ENCODE peak calls at places on chromosomes 12 and 14, in nine cellular contexts. S, T, U, L, G, W, A, X and C are unnamed samples.

GRCh38 chr14:77011226-77011762 is 17.2 kb downstream of the IRF2BPL start:
- DNase-seq in S (peak; percentile 25), T (no peak), U (no peak), L (peak; percentile 43), G (no peak), W (no peak), A (no peak), X (no peak), C (no peak)

GRCh38 chr12:71299541-71300376 is 139.8 kb upstream of the LGR5 start:
- DNase-seq in S (no peak), T (no peak), U (no peak), L (no peak), G (no peak), W (no peak), A (no peak), X (no peak), C (no peak)

GRCh38 chr12:91588874-91589454 is 406.3 kb upstream of the DCN start:
- DNase-seq in S (no peak), T (no peak), U (no peak), L (no peak), G (no peak), W (no peak), A (no peak), X (no peak), C (no peak)

GRCh38 chr12:94101902-94102660 is 46.3 kb upstream of the PLXNC1 start:
- DNase-seq in S (peak; percentile 85), T (peak; percentile 96), U (peak; percentile 81), L (peak; percentile 86), G (peak; percentile 60), W (peak; percentile 75), A (peak; percentile 84), X (peak; percentile 83), C (peak; percentile 73)

GRCh38 chr12:100565987-100566545 is 7.4 kb upstream of the GAS2L3 start:
- DNase-seq in S (no peak), T (no peak), U (no peak), L (no peak), G (no peak), W (no peak), A (no peak), X (no peak), C (no peak)

GRCh38 chr12:23954332-23954731 is 4.9 kb upstream of the SOX5 start:
- DNase-seq in S (no peak), T (no peak), U (no peak), L (no peak), G (no peak), W (no peak), A (no peak), X (no peak), C (no peak)

GRCh38 chr14:25237845-25238244 is 187.9 kb upstream of the STXBP6 start:
- DNase-seq in S (no peak), T (peak; percentile 51), U (no peak), L (no peak), G (no peak), W (no peak), A (no peak), X (peak; percentile 37), C (no peak)

GRCh38 chr12:120991965-120992364 is 13.6 kb downstream of the HNF1A start:
- DNase-seq in S (no peak), T (no peak), U (no peak), L (no peak), G (no peak), W (no peak), A (no peak), X (no peak), C (no peak)

GRCh38 chr12:122984612-122985358 is 4.3 kb downstream of the ARL6IP4 start:
- DNase-seq in S (no peak), T (no peak), U (no peak), L (no peak), G (no peak), W (peak; percentile 44), A (no peak), X (no peak), C (no peak)

GRCh38 chr14:99128185-99128584 is 143.8 kb downstream of the BCL11B start:
- DNase-seq in S (no peak), T (no peak), U (no peak), L (no peak), G (no peak), W (no peak), A (no peak), X (no peak), C (no peak)

GRCh38 chr14:24377660-24378059 is 9.7 kb downstream of the NFATC4 start:
- DNase-seq in S (no peak), T (no peak), U (no peak), L (no peak), G (no peak), W (no peak), A (no peak), X (no peak), C (no peak)

GRCh38 chr14:105944632-105945610 is 418.5 kb downstream of the TMEM121 start:
- DNase-seq in S (peak; percentile 75), T (peak; percentile 9), U (peak; percentile 72), L (peak; percentile 64), G (peak; percentile 53), W (peak; percentile 72), A (no peak), X (no peak), C (peak; percentile 58)

GRCh38 chr14:102157346-102157745 is 17.6 kb downstream of the WDR20 start:
- DNase-seq in S (no peak), T (no peak), U (no peak), L (no peak), G (no peak), W (no peak), A (no peak), X (no peak), C (no peak)

GRCh38 chr14:74462993-74463392 is 30.1 kb downstream of the NPC2 start:
- DNase-seq in S (no peak), T (no peak), U (no peak), L (no peak), G (no peak), W (no peak), A (no peak), X (no peak), C (no peak)

GRCh38 chr14:93430889-93431670 is at the start of gene UNC79:
- DNase-seq in S (peak; percentile 89), T (peak; percentile 40), U (no peak), L (no peak), G (no peak), W (peak; percentile 80), A (no peak), X (peak; percentile 85), C (no peak)

GRCh38 chr14:93090826-93091583 is 24.7 kb downstream of the ITPK1 start:
- DNase-seq in S (no peak), T (peak; percentile 28), U (no peak), L (no peak), G (no peak), W (no peak), A (no peak), X (no peak), C (no peak)

GRCh38 chr12:53978477-53979356 is 4.0 kb upstream of the HOTAIR start:
- DNase-seq in S (no peak), T (no peak), U (no peak), L (no peak), G (no peak), W (no peak), A (no peak), X (no peak), C (no peak)

GRCh38 chr14:64838656-64839055 is 41.1 kb downstream of the SPTB start:
- DNase-seq in S (no peak), T (no peak), U (no peak), L (no peak), G (no peak), W (no peak), A (no peak), X (no peak), C (no peak)

GRCh38 chr12:57237952-57238853 is 8.7 kb downstream of the SHMT2 start:
- DNase-seq in S (peak; percentile 51), T (peak; percentile 58), U (no peak), L (peak; percentile 34), G (no peak), W (no peak), A (no peak), X (no peak), C (no peak)

GRCh38 chr14:52012635-52013034 is 23.3 kb downstream of the RTRAF start:
- DNase-seq in S (no peak), T (peak; percentile 42), U (no peak), L (no peak), G (no peak), W (no peak), A (no peak), X (no peak), C (no peak)

GRCh38 chr14:100142073-100143040 is 17.1 kb downstream of the DEGS2 start:
- DNase-seq in S (peak; percentile 21), T (no peak), U (no peak), L (no peak), G (no peak), W (peak; percentile 72), A (no peak), X (no peak), C (no peak)

GRCh38 chr12:24562761-24563392 is 386.0 kb downstream of the BCAT1 start:
- DNase-seq in S (no peak), T (peak; percentile 40), U (no peak), L (no peak), G (no peak), W (no peak), A (no peak), X (peak; percentile 75), C (no peak)

GRCh38 chr12:32896438-32897275 is at the start of gene PKP2:
- DNase-seq in S (peak; percentile 96), T (peak; percentile 21), U (no peak), L (no peak), G (peak; percentile 1), W (peak; percentile 90), A (no peak), X (peak; percentile 86), C (no peak)

GRCh38 chr12:114265036-114265435 is 140.9 kb downstream of the TBX5 start:
- DNase-seq in S (no peak), T (peak; percentile 50), U (no peak), L (no peak), G (no peak), W (no peak), A (no peak), X (no peak), C (no peak)

GRCh38 chr12:119036878-119037493 is 55.6 kb downstream of the SRRM4 start:
- DNase-seq in S (peak; percentile 38), T (peak; percentile 51), U (no peak), L (no peak), G (no peak), W (no peak), A (no peak), X (peak; percentile 64), C (no peak)

GRCh38 chr14:75572104-75572503 is 6.3 kb upstream of the FLVCR2 start:
- DNase-seq in S (no peak), T (no peak), U (no peak), L (no peak), G (no peak), W (no peak), A (no peak), X (no peak), C (no peak)

GRCh38 chr14:25090281-25090680 is 40.3 kb upstream of the STXBP6 start:
- DNase-seq in S (no peak), T (peak; percentile 5), U (no peak), L (no peak), G (no peak), W (no peak), A (no peak), X (no peak), C (no peak)

GRCh38 chr14:104158827-104159798 is 20.7 kb downstream of the KIF26A start:
- DNase-seq in S (no peak), T (no peak), U (no peak), L (no peak), G (no peak), W (no peak), A (no peak), X (no peak), C (no peak)

GRCh38 chr14:103611215-103611614 is 17.8 kb upstream of the KLC1 start:
- DNase-seq in S (no peak), T (no peak), U (no peak), L (no peak), G (no peak), W (no peak), A (no peak), X (no peak), C (no peak)